ENCODE peak calls at places on chromosomes 16 and 17, in five cellular contexts. One of them, this sample, is unnamed.

GRCh38 chr17:58413684-58414083 is 3.6 kb downstream of the RNF43 start:
- DNase-seq in GM23248: no peak
- DNase-seq in GM23338: no peak
- DNase-seq in gastrocnemius medialis: no peak
- DNase-seq in CD4-positive, alpha-beta memory T cell: no peak
- DNase-seq in this sample: no peak

GRCh38 chr16:77191259-77191969 is 424 bp downstream of the MON1B start:
- DNase-seq in CD4-positive, alpha-beta memory T cell: no peak
- DNase-seq in GM23338: no peak
- DNase-seq in GM23248: no peak
- DNase-seq in gastrocnemius medialis: no peak
- DNase-seq in this sample: no peak

GRCh38 chr17:50102164-50102991 is 7.2 kb downstream of the PDK2 start:
- DNase-seq in gastrocnemius medialis: peak
- DNase-seq in GM23338: no peak
- DNase-seq in CD4-positive, alpha-beta memory T cell: no peak
- DNase-seq in GM23248: no peak
- DNase-seq in this sample: no peak

GRCh38 chr16:87951550-87952538 is 610 bp downstream of the BANP start:
- DNase-seq in GM23248: peak
- DNase-seq in GM23338: peak
- DNase-seq in CD4-positive, alpha-beta memory T cell: no peak
- DNase-seq in gastrocnemius medialis: peak
- DNase-seq in this sample: no peak

GRCh38 chr17:63925615-63926014 is 6.5 kb downstream of the CD79B start:
- DNase-seq in GM23338: no peak
- DNase-seq in gastrocnemius medialis: no peak
- DNase-seq in GM23248: no peak
- DNase-seq in CD4-positive, alpha-beta memory T cell: no peak
- DNase-seq in this sample: no peak

GRCh38 chr16:58882292-58882691 is 148.2 kb upstream of the GOT2 start:
- DNase-seq in CD4-positive, alpha-beta memory T cell: no peak
- DNase-seq in GM23338: no peak
- DNase-seq in gastrocnemius medialis: no peak
- DNase-seq in GM23248: no peak
- DNase-seq in this sample: no peak

GRCh38 chr17:17725853-17726720 is 44.8 kb downstream of the RAI1 start:
- DNase-seq in GM23248: no peak
- DNase-seq in CD4-positive, alpha-beta memory T cell: no peak
- DNase-seq in GM23338: no peak
- DNase-seq in gastrocnemius medialis: no peak
- DNase-seq in this sample: no peak

GRCh38 chr16:58658796-58659211 is 25.8 kb downstream of the SLC38A7 start:
- DNase-seq in CD4-positive, alpha-beta memory T cell: no peak
- DNase-seq in GM23248: peak
- DNase-seq in gastrocnemius medialis: no peak
- DNase-seq in GM23338: no peak
- DNase-seq in this sample: no peak

GRCh38 chr17:71111460-71111859 is 942.1 kb downstream of the KCNJ2 start:
- DNase-seq in CD4-positive, alpha-beta memory T cell: no peak
- DNase-seq in GM23248: no peak
- DNase-seq in gastrocnemius medialis: no peak
- DNase-seq in GM23338: no peak
- DNase-seq in this sample: no peak

GRCh38 chr17:73320601-73321264 is 8.9 kb upstream of the CDC42EP4 start:
- DNase-seq in gastrocnemius medialis: no peak
- DNase-seq in GM23338: no peak
- DNase-seq in GM23248: no peak
- DNase-seq in CD4-positive, alpha-beta memory T cell: no peak
- DNase-seq in this sample: no peak

GRCh38 chr16:1395444-1396074 is 18.9 kb downstream of the UNKL start:
- DNase-seq in GM23338: no peak
- DNase-seq in gastrocnemius medialis: no peak
- DNase-seq in GM23248: no peak
- DNase-seq in CD4-positive, alpha-beta memory T cell: no peak
- DNase-seq in this sample: no peak

GRCh38 chr16:86354641-86355040 is 155.7 kb upstream of the FOXF1 start:
- DNase-seq in GM23338: no peak
- DNase-seq in GM23248: peak
- DNase-seq in CD4-positive, alpha-beta memory T cell: no peak
- DNase-seq in gastrocnemius medialis: no peak
- DNase-seq in this sample: no peak

GRCh38 chr16:1781758-1782407 is 488 bp downstream of the SPSB3 start:
- DNase-seq in GM23338: peak
- DNase-seq in gastrocnemius medialis: no peak
- DNase-seq in CD4-positive, alpha-beta memory T cell: peak
- DNase-seq in GM23248: peak
- DNase-seq in this sample: no peak

GRCh38 chr17:22300731-22301352 is 608.5 kb downstream of the KCNJ18 start:
- DNase-seq in gastrocnemius medialis: no peak
- DNase-seq in GM23338: no peak
- DNase-seq in CD4-positive, alpha-beta memory T cell: no peak
- DNase-seq in GM23248: no peak
- DNase-seq in this sample: no peak

GRCh38 chr17:38587193-38587592 is 18.6 kb downstream of the SRCIN1 start:
- DNase-seq in GM23248: no peak
- DNase-seq in CD4-positive, alpha-beta memory T cell: no peak
- DNase-seq in GM23338: no peak
- DNase-seq in gastrocnemius medialis: no peak
- DNase-seq in this sample: no peak

GRCh38 chr16:12157510-12158093 is 181.1 kb downstream of the SNX29 start:
- DNase-seq in GM23248: peak
- DNase-seq in gastrocnemius medialis: no peak
- DNase-seq in GM23338: peak
- DNase-seq in CD4-positive, alpha-beta memory T cell: no peak
- DNase-seq in this sample: no peak

GRCh38 chr17:82734987-82735866 is at the start of gene FN3K:
- DNase-seq in GM23338: peak
- DNase-seq in CD4-positive, alpha-beta memory T cell: no peak
- DNase-seq in GM23248: peak
- DNase-seq in gastrocnemius medialis: peak
- DNase-seq in this sample: no peak

GRCh38 chr16:68356249-68356918 is 45.6 kb downstream of the PRMT7 start:
- DNase-seq in gastrocnemius medialis: no peak
- DNase-seq in CD4-positive, alpha-beta memory T cell: peak
- DNase-seq in GM23338: no peak
- DNase-seq in GM23248: no peak
- DNase-seq in this sample: no peak

GRCh38 chr17:67032382-67032781 is 12.0 kb upstream of the CACNG1 start:
- DNase-seq in GM23338: no peak
- DNase-seq in CD4-positive, alpha-beta memory T cell: no peak
- DNase-seq in gastrocnemius medialis: no peak
- DNase-seq in GM23248: no peak
- DNase-seq in this sample: no peak

GRCh38 chr17:58520843-58521430 is 6.5 kb upstream of the MTMR4 start:
- DNase-seq in gastrocnemius medialis: no peak
- DNase-seq in GM23338: peak
- DNase-seq in GM23248: peak
- DNase-seq in CD4-positive, alpha-beta memory T cell: no peak
- DNase-seq in this sample: no peak

GRCh38 chr16:65547799-65548446 is 426.1 kb upstream of the CDH11 start:
- DNase-seq in GM23248: peak
- DNase-seq in CD4-positive, alpha-beta memory T cell: no peak
- DNase-seq in GM23338: peak
- DNase-seq in gastrocnemius medialis: no peak
- DNase-seq in this sample: no peak

GRCh38 chr16:72588554-72588953 is 416.6 kb upstream of the PMFBP1 start:
- DNase-seq in CD4-positive, alpha-beta memory T cell: no peak
- DNase-seq in GM23248: no peak
- DNase-seq in gastrocnemius medialis: no peak
- DNase-seq in GM23338: no peak
- DNase-seq in this sample: no peak

GRCh38 chr17:53722407-53722806 is 100.3 kb upstream of the KIF2B start:
- DNase-seq in gastrocnemius medialis: no peak
- DNase-seq in CD4-positive, alpha-beta memory T cell: no peak
- DNase-seq in GM23338: no peak
- DNase-seq in GM23248: peak
- DNase-seq in this sample: no peak

GRCh38 chr17:43382776-43383175 is 16.0 kb upstream of the ARL4D start:
- DNase-seq in CD4-positive, alpha-beta memory T cell: no peak
- DNase-seq in GM23248: no peak
- DNase-seq in gastrocnemius medialis: no peak
- DNase-seq in GM23338: no peak
- DNase-seq in this sample: no peak
- H3K4me3 ChIP-seq in CD4-positive, alpha-beta memory T cell: no peak
- H3K4me3 ChIP-seq in GM23248: no peak
- H3K4me3 ChIP-seq in gastrocnemius medialis: no peak
- H3K4me3 ChIP-seq in GM23338: no peak
- H3K4me3 ChIP-seq in this sample: no peak

GRCh38 chr17:74736423-74737298 is at the start of gene RAB37:
- DNase-seq in GM23338: peak
- DNase-seq in CD4-positive, alpha-beta memory T cell: peak
- DNase-seq in GM23248: peak
- DNase-seq in gastrocnemius medialis: no peak
- DNase-seq in this sample: no peak
- H3K4me3 ChIP-seq in GM23338: peak
- H3K4me3 ChIP-seq in CD4-positive, alpha-beta memory T cell: peak
- H3K4me3 ChIP-seq in GM23248: no peak
- H3K4me3 ChIP-seq in gastrocnemius medialis: peak
- H3K4me3 ChIP-seq in this sample: peak

GRCh38 chr17:2089021-2089422 is 34.1 kb downstream of the HIC1 start:
- DNase-seq in GM23338: no peak
- DNase-seq in gastrocnemius medialis: no peak
- DNase-seq in CD4-positive, alpha-beta memory T cell: no peak
- DNase-seq in GM23248: peak
- DNase-seq in this sample: no peak
- H3K4me3 ChIP-seq in GM23338: no peak
- H3K4me3 ChIP-seq in gastrocnemius medialis: peak
- H3K4me3 ChIP-seq in CD4-positive, alpha-beta memory T cell: peak
- H3K4me3 ChIP-seq in GM23248: peak
- H3K4me3 ChIP-seq in this sample: no peak

GRCh38 chr16:57266531-57267268 is 17.8 kb downstream of the PLLP start:
- DNase-seq in GM23248: no peak
- DNase-seq in gastrocnemius medialis: no peak
- DNase-seq in CD4-positive, alpha-beta memory T cell: peak
- DNase-seq in GM23338: no peak
- DNase-seq in this sample: no peak
- H3K4me3 ChIP-seq in GM23248: no peak
- H3K4me3 ChIP-seq in gastrocnemius medialis: no peak
- H3K4me3 ChIP-seq in CD4-positive, alpha-beta memory T cell: no peak
- H3K4me3 ChIP-seq in GM23338: no peak
- H3K4me3 ChIP-seq in this sample: peak

DNA sequence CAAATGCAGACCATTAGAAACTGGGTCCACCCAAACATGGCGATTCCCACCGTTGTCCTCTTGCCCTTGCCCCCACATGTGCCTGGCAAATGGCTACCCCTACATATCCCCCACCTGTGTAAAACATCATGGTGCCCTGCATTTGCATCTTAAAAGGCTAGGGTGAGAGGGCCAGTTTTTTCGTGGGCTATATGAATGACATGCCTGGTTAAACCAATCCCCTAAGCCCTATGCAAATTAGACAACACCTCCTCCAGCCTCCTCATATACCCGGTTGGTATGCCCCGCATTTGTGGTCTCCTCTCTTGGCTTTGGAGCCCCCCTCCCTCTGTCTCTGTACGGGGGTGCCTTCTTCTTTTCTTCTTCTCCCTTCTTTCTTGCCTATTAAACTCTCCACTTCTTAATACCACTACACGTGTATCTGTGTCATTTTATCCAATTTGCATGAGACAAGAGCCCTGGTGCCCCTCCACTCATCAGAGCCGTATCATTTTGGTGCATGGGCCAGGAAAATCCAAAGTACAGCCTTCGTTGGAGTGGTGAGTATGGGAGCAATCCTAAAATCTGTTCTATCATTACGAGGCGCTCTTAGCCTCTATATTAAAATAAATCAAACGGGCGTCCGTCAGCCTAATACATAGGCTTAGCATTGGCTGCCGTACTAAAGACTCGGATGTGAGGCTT is 30.1 kb downstream of the QPRT start:
- DNase-seq in GM23248: no peak
- DNase-seq in GM23338: peak
- DNase-seq in gastrocnemius medialis: no peak
- DNase-seq in CD4-positive, alpha-beta memory T cell: no peak
- DNase-seq in this sample: no peak
- H3K4me3 ChIP-seq in GM23248: no peak
- H3K4me3 ChIP-seq in GM23338: peak
- H3K4me3 ChIP-seq in gastrocnemius medialis: no peak
- H3K4me3 ChIP-seq in CD4-positive, alpha-beta memory T cell: no peak
- H3K4me3 ChIP-seq in this sample: no peak

GRCh38 chr17:7294614-7295153 is at the start of gene YBX2:
- DNase-seq in GM23338: peak
- DNase-seq in CD4-positive, alpha-beta memory T cell: peak
- DNase-seq in GM23248: peak
- DNase-seq in gastrocnemius medialis: peak
- DNase-seq in this sample: no peak

GRCh38 chr17:7292729-7293128 is 1.7 kb downstream of the YBX2 start:
- DNase-seq in CD4-positive, alpha-beta memory T cell: no peak
- DNase-seq in GM23248: no peak
- DNase-seq in GM23338: no peak
- DNase-seq in gastrocnemius medialis: peak
- DNase-seq in this sample: no peak

GRCh38 chr17:7293131-7293557 is 1.3 kb downstream of the YBX2 start:
- DNase-seq in CD4-positive, alpha-beta memory T cell: no peak
- DNase-seq in gastrocnemius medialis: peak
- DNase-seq in GM23338: no peak
- DNase-seq in GM23248: peak
- DNase-seq in this sample: no peak

GRCh38 chr17:7295230-7296180 is 1.1 kb upstream of the YBX2 start:
- DNase-seq in GM23338: peak
- DNase-seq in gastrocnemius medialis: peak
- DNase-seq in GM23248: no peak
- DNase-seq in CD4-positive, alpha-beta memory T cell: no peak
- DNase-seq in this sample: no peak

DNA sequence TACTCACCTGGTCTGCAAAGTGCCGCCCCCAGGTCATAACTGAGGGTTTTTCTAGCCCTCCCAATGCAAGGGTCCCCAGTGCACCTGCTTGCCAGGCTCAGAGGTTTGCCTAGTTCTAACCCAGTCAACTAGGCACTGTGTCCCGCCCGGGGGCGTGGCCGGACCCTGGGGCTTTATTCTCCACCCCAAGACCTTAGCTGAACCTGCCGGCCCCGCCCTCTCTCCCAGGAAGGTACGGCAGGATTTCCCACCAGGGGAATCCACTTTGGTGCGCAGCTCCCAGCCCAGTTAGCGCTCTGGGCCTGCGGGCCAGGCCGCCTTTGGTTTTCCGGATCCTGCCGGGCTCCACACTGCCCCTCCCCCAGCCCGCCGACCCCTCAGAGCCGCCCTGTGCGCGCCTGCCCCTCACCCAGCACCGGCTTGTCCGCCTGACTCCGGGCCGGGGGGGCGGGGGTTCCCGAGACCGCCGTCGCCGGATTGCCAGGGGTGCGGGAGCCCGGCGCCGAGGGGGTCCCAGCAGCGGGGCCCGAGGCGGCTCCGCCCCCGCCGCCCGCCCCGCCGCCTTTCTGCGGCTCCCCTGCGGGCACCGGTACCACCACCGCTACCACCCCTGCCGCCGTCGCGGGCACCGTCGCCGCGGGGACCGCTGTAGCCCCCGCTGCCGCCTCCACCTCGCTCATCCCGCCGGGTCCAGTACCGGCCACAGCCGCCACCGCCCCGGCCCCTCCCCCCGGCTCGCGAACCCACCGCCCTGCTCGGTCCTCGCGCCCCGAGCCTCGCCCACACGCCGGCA is 422 bp downstream of the YBX2 start:
- DNase-seq in CD4-positive, alpha-beta memory T cell: peak
- DNase-seq in gastrocnemius medialis: peak
- DNase-seq in GM23248: no peak
- DNase-seq in GM23338: peak
- DNase-seq in this sample: no peak
- H3K4me3 ChIP-seq in CD4-positive, alpha-beta memory T cell: no peak
- H3K4me3 ChIP-seq in gastrocnemius medialis: peak
- H3K4me3 ChIP-seq in GM23248: peak
- H3K4me3 ChIP-seq in GM23338: peak
- H3K4me3 ChIP-seq in this sample: peak

This sample was measured in esophagus squamous epithelium.